ENCODE peak calls at places on chromosomes 1 and 21, in eight cellular contexts. F, H, W, A, G, O, X and N are unnamed samples.

GRCh38 chr1:151887028-151887427 is 22.3 kb downstream of the THEM4 start:
- DNase-seq in F (no peak), H (no peak), W (no peak), A (no peak), G (peak; percentile 52), O (no peak), X (no peak), N (no peak)

GRCh38 chr1:204866051-204866596 is 4.5 kb upstream of the NFASC start:
- DNase-seq in F (no peak), H (no peak), W (no peak), A (no peak), G (no peak), O (no peak), X (no peak), N (no peak)

GRCh38 chr1:3942416-3943122 is 42.5 kb upstream of the C1orf174 start:
- DNase-seq in F (no peak), H (no peak), W (no peak), A (no peak), G (no peak), O (no peak), X (no peak), N (no peak)

GRCh38 chr1:197170538-197170937 is 24.1 kb upstream of the ASPM start:
- DNase-seq in F (no peak), H (no peak), W (no peak), A (no peak), G (no peak), O (no peak), X (no peak), N (no peak)

GRCh38 chr1:2526824-2527552 is 592 bp upstream of the PANK4 start:
- DNase-seq in F (peak; percentile 63), H (peak; percentile 37), W (no peak), A (peak; percentile 65), G (no peak), O (no peak), X (peak; percentile 64), N (no peak)

GRCh38 chr1:201528631-201529260 is 10.2 kb upstream of the NAV1 start:
- DNase-seq in F (no peak), H (no peak), W (no peak), A (peak; percentile 74), G (no peak), O (no peak), X (no peak), N (no peak)

GRCh38 chr1:53076721-53077598 is 14.9 kb downstream of the PODN start:
- DNase-seq in F (no peak), H (no peak), W (peak; percentile 54), A (peak; percentile 28), G (no peak), O (no peak), X (no peak), N (no peak)

GRCh38 chr1:201885531-201886075 is 3.1 kb upstream of the SHISA4 start:
- DNase-seq in F (peak; percentile 14), H (no peak), W (no peak), A (peak; percentile 35), G (no peak), O (no peak), X (no peak), N (no peak)

GRCh38 chr1:102588536-102588935 is 519.8 kb downstream of the COL11A1 start:
- DNase-seq in F (peak; percentile 22), H (no peak), W (no peak), A (no peak), G (no peak), O (no peak), X (no peak), N (no peak)

GRCh38 chr21:30146558-30147282 is 19.9 kb downstream of the CLDN17 start:
- DNase-seq in F (no peak), H (no peak), W (no peak), A (no peak), G (no peak), O (no peak), X (no peak), N (no peak)

GRCh38 chr1:8155528-8156186 is 129.5 kb upstream of the ERRFI1 start:
- DNase-seq in F (no peak), H (no peak), W (no peak), A (no peak), G (no peak), O (no peak), X (no peak), N (no peak)

GRCh38 chr1:8349961-8350360 is 32.0 kb downstream of the SLC45A1 start:
- DNase-seq in F (no peak), H (no peak), W (no peak), A (no peak), G (no peak), O (no peak), X (no peak), N (no peak)

GRCh38 chr1:88134983-88135921 is 548.8 kb upstream of the PKN2 start:
- DNase-seq in F (no peak), H (no peak), W (no peak), A (no peak), G (no peak), O (no peak), X (no peak), N (no peak)
- H3K4me3 ChIP-seq in F (no peak overlapping the region), H (no peak overlapping the region), W (no peak overlapping the region), A (no peak overlapping the region), G (no peak overlapping the region), O (no peak overlapping the region), X (no peak overlapping the region), N (no peak overlapping the region)

GRCh38 chr1:20075345-20075744 is 5.4 kb downstream of the PLA2G5 start:
- DNase-seq in F (no peak), H (no peak), W (no peak), A (no peak), G (no peak), O (no peak), X (no peak), N (no peak)

GRCh38 chr1:20078166-20078565 is 8.2 kb downstream of the PLA2G5 start:
- DNase-seq in F (no peak), H (no peak), W (no peak), A (peak; percentile 66), G (no peak), O (no peak), X (no peak), N (no peak)

GRCh38 chr1:20076223-20076622 is 6.2 kb downstream of the PLA2G5 start:
- DNase-seq in F (no peak), H (no peak), W (no peak), A (no peak), G (no peak), O (no peak), X (no peak), N (no peak)

GRCh38 chr1:20078711-20079110 is 8.7 kb downstream of the PLA2G5 start:
- DNase-seq in F (no peak), H (no peak), W (no peak), A (no peak), G (no peak), O (no peak), X (no peak), N (no peak)

DNA sequence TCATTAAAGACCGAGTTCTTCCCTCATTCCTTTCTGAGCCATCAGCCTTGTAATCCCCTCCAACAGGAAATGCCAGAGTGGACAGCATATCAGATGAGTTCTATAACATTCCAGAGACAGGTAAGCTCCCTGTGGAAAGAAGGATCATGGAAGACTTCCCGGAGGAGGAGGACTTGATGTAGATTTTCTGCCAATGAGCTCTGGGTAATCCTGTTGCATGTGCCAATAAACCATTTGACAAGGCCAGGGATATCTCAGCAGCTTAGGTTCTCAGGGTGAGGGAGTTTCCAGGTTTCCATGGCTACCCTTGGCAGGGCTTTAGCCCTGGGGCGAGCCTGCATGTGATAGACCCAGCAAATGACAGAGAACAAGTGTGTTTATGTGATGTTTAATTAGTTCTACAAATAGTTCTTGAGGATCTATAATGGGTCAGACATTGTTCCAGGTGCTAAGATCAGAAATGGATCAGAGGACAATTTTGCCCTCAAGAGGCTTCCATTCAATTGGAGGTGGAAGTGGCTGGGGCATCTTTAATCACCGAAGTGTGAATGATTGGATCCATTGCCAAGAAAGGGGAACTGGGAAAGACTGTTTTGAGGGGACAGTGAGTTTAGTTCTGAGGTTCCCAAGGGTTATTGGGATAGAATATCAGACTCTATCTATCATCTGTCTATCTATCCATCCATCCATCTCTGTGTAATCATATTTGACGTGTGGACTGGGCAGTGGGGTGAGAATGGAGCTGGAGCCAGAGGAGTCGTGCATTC is 6.9 kb downstream of the PLA2G5 start:
- DNase-seq in F (no peak), H (no peak), W (no peak), A (no peak), G (no peak), O (no peak), X (no peak), N (no peak)
- H3K27ac ChIP-seq in F (no peak overlapping the region), H (no peak overlapping the region), W (no peak overlapping the region), A (no peak overlapping the region), G (no peak overlapping the region), O (no peak overlapping the region), X (no peak overlapping the region), N (no peak overlapping the region)

DNA sequence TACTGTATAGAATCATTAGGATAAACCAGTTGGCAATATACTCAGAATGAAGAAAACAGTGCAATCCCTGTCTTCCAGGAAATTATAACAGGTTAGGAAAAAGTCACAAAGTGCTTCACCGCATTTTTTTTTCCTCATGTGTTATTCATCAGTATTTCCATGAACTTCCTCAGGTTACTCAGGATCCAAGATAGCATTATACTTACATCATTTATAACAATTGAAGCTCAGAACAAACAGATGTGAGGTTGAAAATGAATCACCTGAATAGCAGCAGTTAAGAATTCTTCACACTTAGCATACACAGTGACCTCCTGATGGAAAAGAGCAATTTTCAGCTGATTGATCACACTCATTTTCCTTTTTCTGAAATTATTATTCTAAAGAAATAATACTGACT is 1040.7 kb upstream of the B3GALT2 start:
- DNase-seq in F (no peak), H (no peak), W (no peak), A (no peak), G (no peak), O (no peak), X (no peak), N (no peak)
- H3K4me3 ChIP-seq in F (no peak overlapping the region), H (no peak overlapping the region), W (no peak overlapping the region), A (no peak overlapping the region), G (no peak overlapping the region), O (no peak overlapping the region), X (no peak overlapping the region), N (no peak overlapping the region)

GRCh38 chr1:211648336-211648735 is 27.1 kb downstream of the NEK2 start:
- DNase-seq in F (no peak), H (no peak), W (no peak), A (peak; percentile 89), G (no peak), O (peak; percentile 41), X (no peak), N (no peak)

GRCh38 chr1:211644653-211645052 is 30.8 kb downstream of the NEK2 start:
- DNase-seq in F (no peak), H (no peak), W (no peak), A (no peak), G (no peak), O (no peak), X (no peak), N (no peak)

GRCh38 chr1:211646566-211646965 is 28.9 kb downstream of the NEK2 start:
- DNase-seq in F (no peak), H (no peak), W (no peak), A (no peak), G (no peak), O (no peak), X (no peak), N (no peak)

GRCh38 chr1:211648980-211649934 is 26.2 kb downstream of the NEK2 start:
- DNase-seq in F (peak; percentile 74), H (no peak), W (peak; percentile 78), A (peak; percentile 76), G (no peak), O (no peak), X (peak; percentile 63), N (no peak)

DNA sequence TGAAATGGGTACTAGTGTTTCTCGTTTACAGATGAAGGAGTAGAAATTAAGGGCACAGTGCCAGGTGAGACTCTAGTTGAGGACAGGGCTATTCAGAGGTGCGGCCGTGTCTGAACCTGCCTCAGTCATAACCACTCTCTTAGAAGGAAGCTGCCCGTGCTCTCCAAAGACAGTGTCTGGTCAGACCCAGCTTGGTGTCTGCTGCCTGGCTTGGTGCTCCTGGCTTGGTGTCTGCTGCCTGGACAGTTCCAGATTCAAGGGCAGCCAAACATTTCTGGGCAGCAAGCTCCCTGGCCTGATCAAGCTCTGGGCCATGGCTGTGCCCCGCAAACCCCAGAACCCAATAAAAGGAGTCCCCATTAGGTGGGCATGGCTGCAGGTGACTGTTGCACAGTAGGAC is 27.8 kb downstream of the NEK2 start:
- DNase-seq in F (no peak), H (no peak), W (peak; percentile 23), A (no peak), G (no peak), O (no peak), X (no peak), N (no peak)
- H3K27ac ChIP-seq in F (no peak overlapping the region), H (no peak overlapping the region), W (no peak overlapping the region), A (no peak overlapping the region), G (no peak overlapping the region), O (peak overlapping the region; percentile 79), X (no peak overlapping the region), N (no peak overlapping the region)